ENCODE peak calls at places on chromosomes 6 and 20, in nine cellular contexts. Q is esophagus squamous epithelium; R is T-cell; M is T-helper 9 cell; U is stimulated activated CD4-positive, alpha-beta T cell treated with anti-CD3 and anti-CD28 coated beads, Interleukin-1b, Interleukin-23, amount 100 ng/mL, for 24 hours; F is cerebellar cortex; T is SW480; I is GM13976; N is progenitor cell of endocrine pancreas. C is an unnamed sample.

GRCh38 chr6:131555992-131556391 is 17.0 kb upstream of the ARG1 start:
- DNase-seq in R (no peak), I (no peak), F (no peak), T (no peak), U (no peak), N (no peak), M (no peak), Q (no peak), C (no peak)

GRCh38 chr20:10559266-10559665 is 114.5 kb downstream of the JAG1 start:
- DNase-seq in Q (no peak), F (no peak), N (no peak), I (no peak), U (no peak), R (no peak), T (no peak), M (no peak), C (no peak)

GRCh38 chr20:38081575-38081974 is 48.0 kb downstream of the RPRD1B start:
- DNase-seq in R (no peak), N (no peak), F (no peak), M (no peak), Q (no peak), I (no peak), T (no peak), U (no peak), C (no peak)

GRCh38 chr6:134519456-134519855 is 201.5 kb upstream of the SGK1 start:
- DNase-seq in R (peak), I (peak), M (peak), F (no peak), T (no peak), Q (peak), U (no peak), N (no peak), C (no peak)

GRCh38 chr6:11315743-11316437 is 83.4 kb upstream of the NEDD9 start:
- DNase-seq in M (no peak), Q (no peak), F (no peak), I (no peak), N (no peak), U (no peak), T (peak), R (no peak), C (no peak)

GRCh38 chr20:33516882-33517281 is 27.0 kb downstream of the CBFA2T2 start:
- DNase-seq in F (peak), N (no peak), Q (no peak), M (no peak), I (no peak), U (no peak), T (no peak), R (no peak), C (peak)

GRCh38 chr20:42254673-42255072 is 636.5 kb upstream of the CHD6 start:
- DNase-seq in I (no peak), Q (no peak), R (no peak), T (no peak), U (no peak), M (no peak), F (no peak), N (no peak), C (no peak)

GRCh38 chr6:107972413-107973096 is 14.5 kb upstream of the SEC63 start:
- DNase-seq in N (no peak), M (no peak), U (no peak), F (no peak), R (no peak), I (no peak), T (no peak), Q (no peak), C (no peak)

GRCh38 chr6:100343678-100344077 is 121.0 kb downstream of the SIM1 start:
- DNase-seq in U (no peak), F (no peak), R (no peak), I (no peak), T (no peak), N (no peak), M (no peak), Q (no peak), C (no peak)

GRCh38 chr6:17013701-17014100 is 88.1 kb upstream of the STMND1 start:
- DNase-seq in I (no peak), M (no peak), Q (no peak), R (no peak), F (no peak), T (no peak), N (no peak), U (no peak), C (no peak)

GRCh38 chr20:44112889-44113641 is 73.9 kb downstream of the JPH2 start:
- DNase-seq in R (no peak), N (no peak), M (no peak), T (no peak), Q (no peak), F (no peak), I (no peak), U (no peak), C (no peak)

GRCh38 chr20:461254-462198 is 807 bp downstream of the TBC1D20 start:
- DNase-seq in Q (no peak), N (peak), T (peak), M (peak), F (no peak), R (peak), I (peak), U (peak), C (peak)

GRCh38 chr6:25173951-25174474 is 105.2 kb upstream of the CARMIL1 start:
- DNase-seq in Q (no peak), I (no peak), M (no peak), T (peak), F (no peak), N (no peak), U (no peak), R (no peak), C (no peak)

GRCh38 chr6:26525818-26526217 is 12.3 kb upstream of the HMGN4 start:
- DNase-seq in Q (no peak), I (no peak), R (no peak), N (no peak), F (no peak), U (no peak), M (no peak), T (no peak), C (no peak)

GRCh38 chr20:20712004-20712473 is 405 bp downstream of the RALGAPA2 start:
- DNase-seq in T (peak), I (no peak), R (no peak), Q (no peak), U (peak), F (peak), N (peak), M (peak), C (peak)

GRCh38 chr20:9573598-9573997 is 59.2 kb downstream of the LAMP5 start:
- DNase-seq in T (no peak), Q (no peak), F (peak), U (no peak), R (no peak), M (no peak), N (no peak), I (no peak), C (peak)

GRCh38 chr20:21124190-21124589 is 1.7 kb upstream of the KIZ start:
- DNase-seq in T (no peak), N (no peak), M (no peak), Q (no peak), F (no peak), U (no peak), R (no peak), I (no peak), C (no peak)

GRCh38 chr6:44738652-44739141 is 351.2 kb downstream of the CDC5L start:
- DNase-seq in I (peak), M (no peak), N (no peak), U (no peak), Q (no peak), R (no peak), F (no peak), T (no peak), C (no peak)

GRCh38 chr20:49908258-49908565 is 7.1 kb downstream of the SPATA2 start:
- DNase-seq in M (no peak), N (no peak), R (no peak), T (no peak), Q (no peak), F (no peak), U (no peak), I (no peak), C (no peak)

GRCh38 chr6:116370717-116371383 is at the start of gene DSE:
- DNase-seq in M (peak), F (peak), U (peak), R (peak), T (peak), N (peak), I (peak), Q (no peak), C (peak)

GRCh38 chr6:127514396-127515227 is 4.5 kb downstream of the MTCL3 start:
- DNase-seq in R (peak), Q (no peak), N (peak), F (peak), I (peak), M (peak), U (no peak), T (no peak), C (peak)

GRCh38 chr20:51876511-51876910 is 74.2 kb upstream of the SALL4 start:
- DNase-seq in I (no peak), F (no peak), R (no peak), T (peak), Q (no peak), U (no peak), M (no peak), N (no peak), C (no peak)

GRCh38 chr6:4950849-4951533 is 52.8 kb downstream of the RPP40 start:
- DNase-seq in I (no peak), M (no peak), T (no peak), Q (no peak), N (no peak), U (no peak), F (no peak), R (no peak), C (no peak)

GRCh38 chr6:169868458-169868857 is 117.0 kb downstream of the ERMARD start:
- DNase-seq in F (no peak), I (peak), Q (no peak), R (peak), T (no peak), U (peak), N (no peak), M (peak), C (no peak)

GRCh38 chr6:106747139-106747538 is 117.8 kb downstream of the QRSL1 start:
- DNase-seq in N (no peak), T (peak), F (no peak), U (no peak), R (no peak), M (no peak), Q (no peak), I (no peak), C (no peak)

GRCh38 chr6:119285908-119286625 is 63.5 kb downstream of the MAN1A1 start:
- DNase-seq in R (no peak), I (no peak), U (no peak), N (no peak), F (no peak), T (no peak), Q (no peak), M (no peak), C (no peak)

GRCh38 chr6:121055572-121056163 is 278.6 kb downstream of the TBC1D32 start:
- DNase-seq in M (no peak), Q (no peak), F (peak), R (no peak), U (no peak), T (peak), I (peak), N (no peak), C (peak)

GRCh38 chr20:33305591-33306057 is 22.6 kb downstream of the BPIFB1 start:
- DNase-seq in Q (no peak), M (no peak), N (no peak), T (no peak), R (no peak), F (no peak), U (no peak), I (no peak), C (no peak)

GRCh38 chr6:28433119-28433518 is 10.2 kb downstream of the ZSCAN23 start:
- DNase-seq in F (no peak), Q (no peak), U (no peak), T (no peak), I (no peak), R (no peak), M (no peak), N (no peak), C (no peak)

GRCh38 chr6:149028767-149029405 is 282.1 kb downstream of the UST start:
- DNase-seq in T (peak), I (peak), F (peak), N (peak), M (peak), Q (no peak), U (peak), R (peak), C (peak)

GRCh38 chr6:155050311-155050710 is 55.2 kb downstream of the TIAM2 start:
- DNase-seq in Q (no peak), N (no peak), R (no peak), I (peak), F (no peak), U (peak), M (no peak), T (peak), C (no peak)

GRCh38 chr6:72865467-72865866 is 243.6 kb downstream of the KCNQ5 start:
- DNase-seq in T (no peak), U (no peak), Q (no peak), I (no peak), N (no peak), M (no peak), F (peak), R (no peak), C (peak)

GRCh38 chr6:44104661-44105060 is 22.6 kb downstream of the MRPL14 start:
- DNase-seq in U (no peak), R (no peak), F (no peak), M (no peak), I (no peak), T (no peak), Q (no peak), N (no peak), C (no peak)

GRCh38 chr6:46465294-46466165 is 25.7 kb downstream of the RCAN2 start:
- DNase-seq in R (no peak), I (no peak), T (peak), N (no peak), Q (no peak), F (no peak), M (no peak), U (no peak), C (no peak)

GRCh38 chr6:110518281-110518623 is 41.8 kb upstream of the SLC22A16 start:
- DNase-seq in N (no peak), U (no peak), T (peak), I (no peak), F (peak), Q (no peak), R (no peak), M (no peak), C (no peak)